ENCODE peak calls at places on chromosomes 13 and 19, in five cellular contexts. One of them, this sample, is unnamed.

GRCh38 chr13:113970810-113971470 is 2.9 kb downstream of the C13orf46 start:
- DNase-seq in GM23338: no peak
- DNase-seq in coronary artery: no peak
- DNase-seq in SK-N-SH: no peak
- DNase-seq in transverse colon: peak
- DNase-seq in this sample: no peak

GRCh38 chr19:27794444-27795042 is 1418.4 kb downstream of the UQCRFS1 start:
- DNase-seq in GM23338: peak
- DNase-seq in coronary artery: no peak
- DNase-seq in SK-N-SH: no peak
- DNase-seq in transverse colon: no peak
- DNase-seq in this sample: no peak

GRCh38 chr19:3252650-3253049 is 28.2 kb downstream of the CELF5 start:
- DNase-seq in GM23338: no peak
- DNase-seq in coronary artery: no peak
- DNase-seq in SK-N-SH: no peak
- DNase-seq in transverse colon: no peak
- DNase-seq in this sample: no peak

GRCh38 chr19:56639217-56639616 is 3.7 kb upstream of the SMIM17 start:
- DNase-seq in GM23338: peak
- DNase-seq in coronary artery: no peak
- DNase-seq in SK-N-SH: no peak
- DNase-seq in transverse colon: no peak
- DNase-seq in this sample: no peak

GRCh38 chr13:97346561-97347254 is 87.3 kb upstream of the RAP2A start:
- DNase-seq in GM23338: no peak
- DNase-seq in coronary artery: no peak
- DNase-seq in SK-N-SH: no peak
- DNase-seq in transverse colon: no peak
- DNase-seq in this sample: no peak

GRCh38 chr19:42111811-42112210 is 20.4 kb downstream of the POU2F2 start:
- DNase-seq in GM23338: no peak
- DNase-seq in coronary artery: no peak
- DNase-seq in SK-N-SH: no peak
- DNase-seq in transverse colon: no peak
- DNase-seq in this sample: no peak

GRCh38 chr13:92196566-92197256 is 798.3 kb downstream of the GPC5 start:
- DNase-seq in GM23338: no peak
- DNase-seq in coronary artery: no peak
- DNase-seq in SK-N-SH: peak
- DNase-seq in transverse colon: no peak
- DNase-seq in this sample: no peak

GRCh38 chr19:41597600-41598041 is 21.7 kb downstream of the CEACAM21 start:
- DNase-seq in GM23338: peak
- DNase-seq in coronary artery: no peak
- DNase-seq in SK-N-SH: peak
- DNase-seq in transverse colon: peak
- DNase-seq in this sample: peak

GRCh38 chr13:43085545-43085944 is 62.2 kb downstream of the DNAJC15 start:
- DNase-seq in GM23338: peak
- DNase-seq in coronary artery: no peak
- DNase-seq in SK-N-SH: peak
- DNase-seq in transverse colon: no peak
- DNase-seq in this sample: no peak

GRCh38 chr13:92677571-92677970 is 549.0 kb upstream of the GPC6 start:
- DNase-seq in GM23338: peak
- DNase-seq in coronary artery: no peak
- DNase-seq in SK-N-SH: no peak
- DNase-seq in transverse colon: no peak
- DNase-seq in this sample: peak

GRCh38 chr19:44878119-44878865 is 12.8 kb upstream of the TOMM40 start:
- DNase-seq in GM23338: no peak
- DNase-seq in coronary artery: no peak
- DNase-seq in SK-N-SH: no peak
- DNase-seq in transverse colon: no peak
- DNase-seq in this sample: no peak

GRCh38 chr19:12995596-12996541 is 594 bp downstream of the NFIX start:
- DNase-seq in GM23338: no peak
- DNase-seq in coronary artery: no peak
- DNase-seq in SK-N-SH: peak
- DNase-seq in transverse colon: no peak
- DNase-seq in this sample: no peak

GRCh38 chr19:40581531-40581930 is 4.9 kb downstream of the SHKBP1 start:
- DNase-seq in GM23338: no peak
- DNase-seq in coronary artery: no peak
- DNase-seq in SK-N-SH: no peak
- DNase-seq in transverse colon: no peak
- DNase-seq in this sample: no peak

GRCh38 chr13:30026093-30026492 is 175.7 kb upstream of the UBL3 start:
- DNase-seq in GM23338: no peak
- DNase-seq in coronary artery: no peak
- DNase-seq in SK-N-SH: no peak
- DNase-seq in transverse colon: no peak
- DNase-seq in this sample: no peak

GRCh38 chr19:58516964-58517833 is 2.4 kb downstream of the ZBTB45 start:
- DNase-seq in GM23338: peak
- DNase-seq in coronary artery: no peak
- DNase-seq in SK-N-SH: no peak
- DNase-seq in transverse colon: no peak
- DNase-seq in this sample: no peak

GRCh38 chr19:58519355-58520256 is at the start of gene ZBTB45:
- DNase-seq in GM23338: peak
- DNase-seq in coronary artery: peak
- DNase-seq in SK-N-SH: peak
- DNase-seq in transverse colon: peak
- DNase-seq in this sample: peak

GRCh38 chr19:58520257-58520599 is 618 bp upstream of the ZBTB45 start:
- DNase-seq in GM23338: no peak
- DNase-seq in coronary artery: no peak
- DNase-seq in SK-N-SH: no peak
- DNase-seq in transverse colon: no peak
- DNase-seq in this sample: no peak

GRCh38 chr19:58519087-58519354 is 589 bp downstream of the ZBTB45 start:
- DNase-seq in GM23338: peak
- DNase-seq in coronary artery: peak
- DNase-seq in SK-N-SH: peak
- DNase-seq in transverse colon: peak
- DNase-seq in this sample: peak

GRCh38 chr19:58518261-58519086 is 1.1 kb downstream of the ZBTB45 start:
- DNase-seq in GM23338: no peak
- DNase-seq in coronary artery: no peak
- DNase-seq in SK-N-SH: peak
- DNase-seq in transverse colon: peak
- DNase-seq in this sample: no peak
- TF ChIP-seq CTCF in GM23338: no peak
- TF ChIP-seq CTCF in coronary artery: no peak
- TF ChIP-seq CTCF in SK-N-SH: peak
- TF ChIP-seq CTCF in transverse colon: peak
- TF ChIP-seq CTCF in this sample: no peak

GRCh38 chr13:50993371-50993770 is 83.8 kb downstream of the RNASEH2B start:
- DNase-seq in GM23338: no peak
- DNase-seq in coronary artery: no peak
- DNase-seq in SK-N-SH: no peak
- DNase-seq in transverse colon: no peak
- DNase-seq in this sample: peak

GRCh38 chr13:50989476-50989875 is 79.9 kb downstream of the RNASEH2B start:
- DNase-seq in GM23338: peak
- DNase-seq in coronary artery: no peak
- DNase-seq in SK-N-SH: peak
- DNase-seq in transverse colon: no peak
- DNase-seq in this sample: peak

GRCh38 chr13:50991624-50992610 is 82.3 kb downstream of the RNASEH2B start:
- DNase-seq in GM23338: no peak
- DNase-seq in coronary artery: no peak
- DNase-seq in SK-N-SH: no peak
- DNase-seq in transverse colon: no peak
- DNase-seq in this sample: no peak

GRCh38 chr13:50990050-50990449 is 80.5 kb downstream of the RNASEH2B start:
- DNase-seq in GM23338: no peak
- DNase-seq in coronary artery: no peak
- DNase-seq in SK-N-SH: no peak
- DNase-seq in transverse colon: no peak
- DNase-seq in this sample: no peak

DNA sequence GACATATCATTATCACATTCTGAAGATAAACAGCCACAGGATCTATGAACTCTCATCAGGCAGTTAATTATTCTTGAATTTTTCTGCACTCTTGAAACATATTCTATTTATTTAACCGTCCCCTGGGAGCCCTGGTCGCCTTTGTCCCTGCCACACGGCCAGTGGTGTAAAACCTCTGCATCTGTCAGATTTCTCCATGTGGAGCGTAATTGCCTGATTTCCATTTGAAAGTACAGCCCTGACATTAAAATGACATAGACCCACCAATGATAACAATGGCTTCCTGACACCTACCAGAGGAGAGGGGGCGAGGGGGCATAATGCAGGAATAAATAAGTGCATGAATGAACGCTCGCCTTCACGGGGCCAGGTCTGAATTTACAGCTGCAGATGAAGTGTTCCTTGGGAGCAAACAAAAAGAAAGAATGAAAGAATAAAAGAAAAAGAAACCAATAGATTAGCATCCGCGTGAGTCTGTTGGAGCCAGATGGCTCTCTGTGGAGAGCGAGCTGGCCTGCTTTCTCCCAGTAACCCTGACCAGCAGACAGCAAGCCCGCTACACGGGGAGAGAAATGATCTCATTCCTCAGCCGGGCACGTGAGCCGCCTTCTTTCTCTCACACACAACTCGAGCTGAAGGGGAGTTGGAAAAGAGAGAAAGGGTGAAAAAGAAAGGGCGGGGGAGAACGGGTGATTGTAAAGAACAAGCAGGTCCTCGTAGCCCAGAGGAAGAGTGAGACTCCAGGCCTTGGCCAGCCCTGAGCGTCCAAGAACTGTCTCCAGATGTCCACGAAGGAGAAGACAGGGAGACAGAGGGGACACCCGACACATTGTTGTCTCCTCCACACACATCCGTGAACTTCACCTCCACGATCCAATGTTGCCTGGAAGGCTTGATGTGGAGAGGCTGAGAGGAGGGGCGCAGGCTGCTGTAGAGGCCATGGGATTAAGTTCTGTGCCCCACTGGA is 81.2 kb downstream of the RNASEH2B start:
- DNase-seq in GM23338: peak
- DNase-seq in coronary artery: no peak
- DNase-seq in SK-N-SH: peak
- DNase-seq in transverse colon: peak
- DNase-seq in this sample: peak
- H3K4me3 ChIP-seq in GM23338: peak
- H3K4me3 ChIP-seq in coronary artery: peak
- H3K4me3 ChIP-seq in SK-N-SH: no peak
- H3K4me3 ChIP-seq in transverse colon: no peak
- H3K4me3 ChIP-seq in this sample: no peak

DNA sequence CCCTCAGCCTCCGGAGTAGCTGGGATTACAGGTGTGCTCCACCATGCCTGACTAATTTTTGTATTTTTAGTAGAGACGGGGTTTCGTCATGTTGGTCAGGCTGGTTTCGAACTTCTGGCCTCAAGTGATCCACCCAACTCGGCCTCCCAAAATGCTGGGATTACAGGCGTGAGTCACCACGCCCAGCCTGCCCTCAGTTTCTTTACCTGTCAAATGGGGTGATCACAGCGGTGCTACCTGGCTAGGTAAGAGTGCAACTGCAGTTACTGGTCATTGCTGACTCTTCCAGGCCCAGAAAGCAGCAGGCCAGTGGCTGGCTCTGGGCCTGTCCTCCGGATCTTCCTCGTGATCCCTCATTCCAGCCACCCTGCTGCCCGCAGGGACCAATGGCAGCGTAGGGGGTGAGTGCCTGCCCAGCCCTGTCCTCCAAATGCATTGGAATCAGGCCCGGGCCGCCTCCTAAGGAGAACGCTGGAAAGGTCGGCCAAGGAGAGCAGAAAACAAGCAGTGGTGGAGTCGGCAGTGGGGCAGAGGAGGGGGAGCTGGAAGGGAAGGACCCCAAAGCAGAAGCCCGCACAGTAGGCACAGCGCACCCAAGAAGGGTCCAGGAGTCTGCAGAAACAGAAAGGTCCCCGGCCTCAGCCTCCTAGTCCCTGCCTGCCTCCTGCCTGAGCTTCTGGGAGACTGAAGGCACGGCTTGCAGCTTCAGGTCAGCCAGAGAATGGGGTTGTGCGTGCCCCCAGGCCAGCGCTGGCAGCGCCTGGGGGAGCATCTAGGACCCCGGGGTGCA is 1.8 kb upstream of the SLC27A1 start:
- DNase-seq in GM23338: peak
- DNase-seq in coronary artery: peak
- DNase-seq in SK-N-SH: no peak
- DNase-seq in transverse colon: peak
- DNase-seq in this sample: peak
- H3K27ac ChIP-seq in GM23338: no peak
- H3K27ac ChIP-seq in coronary artery: peak
- H3K27ac ChIP-seq in SK-N-SH: no peak
- H3K27ac ChIP-seq in transverse colon: peak
- H3K27ac ChIP-seq in this sample: peak

DNA sequence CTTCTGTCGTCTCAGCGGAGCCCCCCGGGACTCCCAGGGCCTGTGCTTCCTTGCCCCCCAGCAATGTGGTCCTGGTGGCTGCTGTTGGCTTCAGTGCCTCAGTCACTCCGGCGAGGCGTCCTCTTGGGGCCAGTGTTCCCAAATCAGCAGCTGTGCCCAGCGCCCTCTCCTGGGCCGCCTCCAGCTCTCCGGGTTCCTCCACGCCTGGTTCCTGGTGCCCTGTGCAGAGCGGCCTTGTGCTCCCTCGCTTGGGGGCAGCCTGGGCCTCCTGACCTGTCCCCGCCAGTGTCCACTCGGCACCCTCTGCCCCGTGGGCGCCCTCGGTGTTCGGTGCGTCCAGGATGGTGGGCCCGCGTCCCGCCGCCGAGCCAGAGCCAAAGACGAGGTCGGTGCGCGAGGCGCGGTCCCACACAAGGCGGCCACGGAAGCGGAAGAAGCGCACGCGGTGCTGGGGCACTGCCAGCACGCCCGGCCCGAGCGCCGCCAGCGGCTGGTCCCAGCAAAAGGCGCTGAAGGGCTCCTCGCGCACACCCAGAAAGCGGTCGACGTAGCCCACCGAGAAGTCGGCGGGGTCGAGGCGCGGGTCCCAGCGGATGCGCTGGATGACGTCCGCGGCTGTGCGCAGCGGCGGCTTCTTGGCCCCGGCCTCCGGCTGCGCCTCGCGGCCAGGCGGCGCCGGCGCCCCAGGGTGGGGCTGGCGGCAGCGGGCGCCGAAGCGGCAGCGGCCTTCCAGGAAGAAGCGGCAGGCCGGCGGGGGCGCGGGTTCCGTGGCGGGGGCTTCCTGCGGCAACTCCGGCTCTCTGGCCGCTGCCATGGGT is 656 bp downstream of the LENG9 start:
- DNase-seq in GM23338: peak
- DNase-seq in coronary artery: peak
- DNase-seq in SK-N-SH: peak
- DNase-seq in transverse colon: peak
- DNase-seq in this sample: peak
- TF ChIP-seq CTCF in GM23338: peak
- TF ChIP-seq CTCF in coronary artery: no peak
- TF ChIP-seq CTCF in SK-N-SH: no peak
- TF ChIP-seq CTCF in transverse colon: peak
- TF ChIP-seq CTCF in this sample: peak

GRCh38 chr19:17648097-17648660 is 40.0 kb downstream of the UNC13A start:
- DNase-seq in GM23338: peak
- DNase-seq in coronary artery: no peak
- DNase-seq in SK-N-SH: peak
- DNase-seq in transverse colon: no peak
- DNase-seq in this sample: no peak
- H3K4me3 ChIP-seq in GM23338: no peak
- H3K4me3 ChIP-seq in coronary artery: no peak
- H3K4me3 ChIP-seq in SK-N-SH: no peak
- H3K4me3 ChIP-seq in transverse colon: no peak
- H3K4me3 ChIP-seq in this sample: no peak